ENCODE peak calls at places on chromosome 15, in five cellular contexts. G is ovary, P is heart left ventricle, D is IMR-90, L is transverse colon. R is an unnamed sample.

GRCh38 chr15:80562033-80562432 is 133.1 kb upstream of the ABHD17C start:
- DNase-seq in G (no peak), P (no peak), D (peak; percentile 17), L (no peak), R (no peak)

GRCh38 chr15:23440596-23440995 is 6.4 kb downstream of the GOLGA6L2 start:
- DNase-seq in G (no peak), P (no peak), D (no peak), L (no peak), R (no peak)

GRCh38 chr15:36133686-36134085 is 445.7 kb upstream of the CDIN1 start:
- DNase-seq in G (no peak), P (no peak), D (peak; percentile 53), L (no peak), R (no peak)

GRCh38 chr15:25762015-25762662 is 101.0 kb downstream of the ATP10A start:
- DNase-seq in G (no peak), P (no peak), D (peak; percentile 27), L (no peak), R (no peak)

GRCh38 chr15:45138814-45139765 is 9.3 kb downstream of the DUOX1 start:
- DNase-seq in G (no peak), P (no peak), D (no peak), L (no peak), R (no peak)

GRCh38 chr15:75024102-75024636 is 779 bp downstream of the PPCDC start:
- DNase-seq in G (no peak), P (no peak), D (peak; percentile 22), L (no peak), R (no peak)

GRCh38 chr15:99734575-99734974 is 1.3 kb upstream of the LYSMD4 start:
- DNase-seq in G (no peak), P (no peak), D (no peak), L (no peak), R (no peak)

GRCh38 chr15:70867911-70868467 is 14.0 kb upstream of the LARP6 start:
- DNase-seq in G (peak; percentile 60), P (no peak), D (peak; percentile 63), L (no peak), R (no peak)

DNA sequence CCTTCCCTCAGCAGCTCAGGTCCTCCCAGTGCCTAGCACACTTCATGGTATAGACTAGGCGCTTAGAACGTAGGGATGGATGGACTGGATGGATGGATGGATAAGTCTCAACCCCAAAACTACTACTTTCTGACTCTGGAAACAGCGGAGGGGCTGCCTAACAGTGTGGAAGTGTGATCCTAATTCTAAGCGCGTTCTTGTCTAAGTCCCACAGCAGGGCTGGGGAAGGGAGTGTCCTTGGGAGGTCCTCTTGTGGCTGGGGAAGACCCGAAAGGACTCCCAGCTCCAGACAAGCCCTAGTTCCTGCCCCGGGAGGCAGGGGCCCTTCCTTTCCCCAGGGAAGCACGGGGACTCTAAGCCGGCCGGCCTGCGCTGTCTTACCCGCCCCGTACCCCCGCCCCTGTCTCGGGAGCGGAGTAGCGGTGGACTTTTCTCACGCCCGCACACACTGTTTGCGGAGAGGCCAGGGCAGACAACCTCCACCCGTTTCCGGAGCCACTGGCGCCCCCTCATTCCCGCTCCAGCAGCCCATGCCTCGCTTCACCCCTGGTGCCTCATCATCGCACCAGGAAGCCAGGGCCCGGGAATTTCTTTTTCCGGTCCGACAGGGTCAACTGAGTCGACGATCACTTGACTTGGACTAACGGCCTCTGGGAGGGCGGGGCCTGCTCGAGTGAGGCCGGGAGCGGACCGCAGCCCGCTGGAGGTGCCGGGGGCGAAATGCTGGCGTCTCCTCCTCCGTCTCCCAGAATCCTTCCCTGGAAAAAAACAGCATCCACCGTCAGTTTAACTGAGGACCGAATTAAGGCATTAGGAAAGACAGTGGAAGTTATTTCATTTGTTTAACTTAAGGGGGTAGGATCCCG is 133.3 kb downstream of the TBC1D2B start:
- DNase-seq in G (peak; percentile 83), P (peak; percentile 88), D (peak; percentile 56), L (peak; percentile 88), R (no peak)
- TF ChIP-seq POLR2A in G (no peak), P (no peak), D (no peak), L (no peak), R (no peak)

GRCh38 chr15:34973512-34973911 is 4.0 kb upstream of the AQR start:
- DNase-seq in G (no peak), P (no peak), D (no peak), L (no peak), R (no peak)

GRCh38 chr15:34964277-34964676 is 5.3 kb downstream of the AQR start:
- DNase-seq in G (no peak), P (no peak), D (no peak), L (no peak), R (no peak)

GRCh38 chr15:34969340-34970097 is at the start of gene AQR:
- DNase-seq in G (peak; percentile 92), P (peak; percentile 95), D (peak; percentile 98), L (peak; percentile 96), R (peak; percentile 91)
- TF ChIP-seq POLR2A in G (peak; percentile 65), P (peak; percentile 71), D (peak; percentile 89), L (peak; percentile 84), R (peak; percentile 76)

DNA sequence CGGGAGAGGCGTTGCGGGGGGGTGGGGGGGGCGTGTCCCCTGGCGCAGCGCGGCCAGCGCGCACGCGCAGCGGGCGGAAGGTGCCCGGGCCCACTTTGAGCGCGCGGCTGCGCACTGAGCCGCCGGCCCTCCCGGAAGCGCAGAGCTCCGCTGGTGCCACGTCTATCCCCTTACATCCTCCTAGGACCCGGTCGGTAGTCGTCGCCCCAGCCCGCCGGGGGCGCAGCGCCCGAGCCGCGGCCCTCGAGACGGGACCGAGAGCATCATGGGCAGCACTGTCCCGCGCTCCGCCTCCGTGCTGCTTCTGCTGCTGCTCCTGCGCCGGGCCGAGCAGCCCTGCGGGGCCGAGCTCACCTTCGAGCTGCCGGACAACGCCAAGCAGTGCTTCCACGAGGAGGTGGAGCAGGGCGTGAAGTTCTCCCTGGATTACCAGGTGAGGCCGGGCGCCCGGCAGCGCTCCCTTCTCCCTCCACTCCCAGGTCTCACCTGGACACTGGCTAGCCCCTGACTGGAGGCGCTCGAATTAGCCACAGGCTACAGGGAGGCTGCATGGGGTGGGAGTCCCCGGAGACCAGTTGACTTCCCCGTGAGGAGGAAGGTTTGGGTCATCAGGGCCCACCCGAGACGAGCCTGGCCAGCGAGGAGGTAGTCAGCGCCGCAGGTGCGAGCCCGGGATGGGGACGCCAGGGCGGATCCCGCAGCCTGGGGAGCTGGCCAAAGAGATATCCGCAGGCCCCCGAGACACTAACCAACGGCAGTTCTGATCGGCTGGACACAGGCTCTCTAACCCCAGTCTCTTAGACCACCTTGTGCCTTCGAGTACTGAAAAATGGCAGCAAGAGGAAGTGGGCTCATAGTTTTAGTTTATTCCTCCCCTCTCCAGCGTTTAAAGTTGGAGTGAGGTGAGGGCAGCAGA is at the start of gene TMED3:
- DNase-seq in G (peak; percentile 75), P (peak; percentile 71), D (peak; percentile 88), L (peak; percentile 79), R (peak; percentile 87)
- TF ChIP-seq POLR2A in G (no peak), P (no peak), D (peak; percentile 70), L (no peak), R (peak; percentile 85)

DNA sequence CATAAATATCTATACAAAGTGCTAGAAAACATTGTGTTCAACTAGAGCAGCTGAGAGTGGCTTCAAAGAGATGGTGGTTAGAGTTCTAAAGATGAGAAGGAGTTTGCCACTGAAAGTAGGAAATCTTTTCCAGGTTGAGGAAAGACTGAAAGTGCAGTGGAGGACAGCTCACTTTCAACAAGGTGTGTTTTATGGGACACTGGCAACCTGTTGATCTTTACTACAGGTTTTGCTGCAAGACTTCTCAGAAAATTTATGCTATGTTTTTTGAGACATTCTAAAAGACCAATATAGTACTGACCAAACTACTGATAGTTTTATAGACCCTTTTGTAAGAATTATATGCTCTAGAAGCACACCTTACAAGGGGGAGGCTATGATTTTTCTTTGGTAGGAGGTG is 3.8 kb downstream of the CHRNA7 start:
- DNase-seq in G (no peak), P (no peak), D (no peak), L (no peak), R (no peak)
- TF ChIP-seq POLR2A in G (no peak), P (no peak), D (no peak), L (no peak), R (no peak)

R was measured in H54.